ENCODE peak calls at places on chromosomes 3 and 15, in eight cellular contexts. Z, T, A, S, Y, D, K and J are unnamed samples. For H3K27me3 and H3K4me1, the result is how much of the 10 kb centered on the place peaks cover.

GRCh38 chr15:101664303-101664913 is 12.2 kb upstream of the TM2D3 start:
- DNase-seq in Z (peak), K (no peak), Y (no peak), S (no peak), A (no peak), D (no peak), T (peak), J (peak)

GRCh38 chr15:88681610-88682221 is 42.9 kb downstream of the ISG20 start:
- DNase-seq in Z (no peak), T (no peak), D (no peak), Y (no peak), K (no peak), A (peak), S (no peak), J (no peak)

GRCh38 chr3:158771018-158771350 is 30.9 kb upstream of the MFSD1 start:
- DNase-seq in Z (no peak), T (no peak), Y (no peak), K (no peak), A (no peak), S (no peak), D (no peak), J (no peak)

GRCh38 chr3:47314056-47314764 is 31.5 kb downstream of the KLHL18 start:
- DNase-seq in Y (no peak), Z (no peak), D (no peak), S (no peak), K (no peak), T (no peak), A (no peak), J (no peak)

GRCh38 chr15:98778263-98778959 is 130.1 kb downstream of the IGF1R start:
- DNase-seq in D (no peak), K (no peak), A (no peak), Z (no peak), Y (no peak), T (no peak), S (no peak), J (no peak)

GRCh38 chr3:23079976-23080375 is 123.2 kb upstream of the UBE2E2 start:
- DNase-seq in A (no peak), T (no peak), S (peak), Y (no peak), D (no peak), K (peak), Z (peak), J (peak)

GRCh38 chr3:79258479-79258878 is 509.3 kb downstream of the ROBO1 start:
- DNase-seq in S (no peak), A (no peak), Z (no peak), T (no peak), K (no peak), Y (no peak), D (no peak), J (no peak)

GRCh38 chr3:113634782-113635474 is 61.5 kb downstream of the USF3 start:
- DNase-seq in A (no peak), D (no peak), S (no peak), K (no peak), Z (no peak), T (no peak), Y (no peak), J (no peak)

GRCh38 chr3:149592758-149593240 is 65.0 kb downstream of the WWTR1 start:
- DNase-seq in T (no peak), Y (peak), S (no peak), A (peak), Z (no peak), D (no peak), K (no peak), J (no peak)

GRCh38 chr3:149368201-149368849 is 9.1 kb downstream of the TM4SF1 start:
- DNase-seq in D (no peak), Z (no peak), T (no peak), S (peak), A (no peak), Y (no peak), K (no peak), J (no peak)

DNA sequence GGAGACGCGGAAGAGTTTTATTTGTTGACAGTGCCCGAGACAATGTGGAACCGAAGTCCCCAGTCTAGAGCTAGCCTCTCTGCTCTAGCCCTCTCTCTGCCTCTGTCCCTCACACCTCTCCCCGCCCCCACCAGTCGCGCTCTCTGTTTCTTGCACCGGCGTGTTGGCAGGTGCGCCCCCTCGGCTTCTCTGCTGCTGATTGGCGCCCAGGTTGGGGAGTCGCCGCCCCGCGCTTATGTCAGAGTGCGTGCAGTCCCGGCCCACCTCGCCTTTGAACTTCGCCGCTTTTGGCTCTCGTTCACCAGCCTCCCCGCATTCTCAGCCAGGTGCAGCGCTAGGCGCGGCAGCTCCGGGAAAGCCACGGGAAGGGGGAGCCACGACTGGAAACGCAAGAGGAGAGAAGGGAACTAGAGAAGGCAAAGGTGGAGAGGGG is at the start of gene SOX14:
- DNase-seq in D (no peak), Y (no peak), A (no peak), K (peak), Z (peak), S (peak), T (peak), J (no peak)
- H3K27me3 ChIP-seq in D (under half), Y (half or more), A (under half), K (half or more), Z (half or more), S (half or more), T (half or more), J (half or more)

DNA sequence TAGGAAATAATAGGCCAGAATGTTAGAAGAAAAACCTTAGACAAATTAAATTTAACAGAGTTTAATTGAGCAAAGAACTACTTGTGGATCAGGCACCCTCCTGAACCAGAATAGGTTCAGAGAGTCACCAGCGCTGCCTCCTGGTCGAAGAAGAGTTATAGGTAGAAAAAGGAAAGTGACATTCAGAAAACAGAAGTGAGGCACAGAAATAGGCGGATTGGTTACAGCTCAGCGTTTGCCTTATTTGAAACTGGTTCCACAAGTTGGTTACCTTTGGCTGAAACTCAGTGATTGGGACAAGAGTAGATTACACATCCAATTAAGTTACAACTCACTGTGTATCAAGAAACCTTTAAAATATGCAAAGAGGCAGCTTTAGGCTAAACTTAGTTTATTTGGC is 4.4 kb downstream of the AADAC start:
- DNase-seq in K (no peak), Z (peak), Y (no peak), D (no peak), A (no peak), S (no peak), T (no peak), J (no peak)
- H3K4me1 ChIP-seq in K (under half), Z (under half), Y (under half), D (under half), A (under half), S (under half), T (under half), J (under half)

DNA sequence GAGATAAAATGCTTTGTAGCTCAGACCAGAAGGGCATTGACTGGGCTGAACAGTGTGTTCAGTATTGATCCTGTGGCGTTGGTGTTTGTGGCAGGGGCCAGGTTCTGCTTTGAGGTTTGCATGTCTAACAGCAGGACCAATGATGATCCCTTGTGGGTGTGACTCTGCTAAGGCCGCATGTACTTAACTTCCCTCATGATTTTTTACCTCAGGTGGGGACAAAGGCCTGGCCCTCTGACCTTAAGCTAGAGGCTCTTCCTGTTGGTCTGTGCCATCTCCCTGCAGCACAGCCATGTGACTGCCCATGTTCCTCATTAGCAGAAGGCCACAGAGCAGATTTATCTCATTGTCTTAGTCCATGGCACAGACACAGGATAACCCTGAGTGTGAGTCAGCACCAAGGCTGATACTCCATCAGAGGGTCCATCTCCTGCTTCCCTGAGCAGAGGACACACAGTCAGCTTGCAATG is 34.3 kb upstream of the BSN start:
- DNase-seq in A (no peak), Y (no peak), T (no peak), K (no peak), S (no peak), Z (no peak), D (no peak), J (no peak)
- H3K4me3 ChIP-seq in A (no peak), Y (no peak), T (no peak), K (no peak), S (no peak), Z (no peak), D (no peak), J (no peak)

GRCh38 chr3:46214751-46215352 is 6.7 kb upstream of the CCR1 start:
- DNase-seq in T (peak), S (no peak), D (no peak), A (no peak), Z (peak), K (no peak), Y (no peak), J (peak)
- H3K27me3 ChIP-seq in T (under half), S (under half), D (under half), A (under half), Z (under half), K (under half), Y (under half), J (under half)

GRCh38 chr3:102360211-102360610 is 74.6 kb upstream of the ZPLD1 start:
- DNase-seq in Z (no peak), T (no peak), D (no peak), A (no peak), S (no peak), Y (no peak), K (no peak), J (no peak)

GRCh38 chr3:102353804-102354203 is 81.0 kb upstream of the ZPLD1 start:
- DNase-seq in D (no peak), S (no peak), K (no peak), Z (peak), T (no peak), Y (no peak), A (no peak), J (no peak)

GRCh38 chr3:102354818-102355515 is 79.8 kb upstream of the ZPLD1 start:
- DNase-seq in K (no peak), Z (peak), Y (no peak), S (no peak), D (no peak), T (no peak), A (no peak), J (peak)

GRCh38 chr3:102353148-102353547 is 81.7 kb upstream of the ZPLD1 start:
- DNase-seq in T (no peak), S (no peak), K (no peak), Y (peak), Z (no peak), A (no peak), D (no peak), J (no peak)

GRCh38 chr3:102356506-102356905 is 78.3 kb upstream of the ZPLD1 start:
- DNase-seq in Z (peak), D (no peak), A (no peak), Y (no peak), K (no peak), S (no peak), T (no peak), J (no peak)
- H3K4me1 ChIP-seq in Z (under half), D (under half), A (under half), Y (under half), K (under half), S (under half), T (under half), J (under half)

DNA sequence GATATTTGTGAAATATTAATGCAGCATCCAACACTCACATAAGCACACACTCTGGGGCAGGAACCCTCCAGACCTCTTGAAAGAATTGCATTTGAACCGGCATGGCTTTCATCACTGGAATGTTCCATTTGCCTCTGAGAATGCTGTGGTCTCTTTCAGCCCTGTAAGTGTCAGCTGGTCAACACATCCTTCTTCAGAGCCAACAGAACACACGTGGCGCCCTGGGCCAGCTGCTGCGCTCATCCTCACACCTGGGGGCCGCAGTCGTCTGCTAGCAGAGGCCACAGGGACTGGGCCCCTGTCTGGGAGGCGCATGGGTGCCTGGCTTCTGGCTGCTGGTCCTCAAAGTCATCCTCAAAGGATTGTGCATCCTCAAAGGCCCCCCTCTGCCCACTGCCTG is 71.4 kb upstream of the HERC1 start:
- DNase-seq in Y (no peak), T (no peak), A (peak), S (no peak), D (no peak), Z (no peak), K (no peak), J (no peak)
- H3K4me3 ChIP-seq in Y (no peak), T (no peak), A (no peak), S (no peak), D (no peak), Z (no peak), K (no peak), J (no peak)

GRCh38 chr15:68431792-68432401 is at the start of gene ITGA11:
- DNase-seq in K (peak), Z (peak), T (peak), S (peak), Y (peak), A (peak), D (peak), J (peak)
- H3K27me3 ChIP-seq in K (half or more), Z (under half), T (half or more), S (under half), Y (half or more), A (under half), D (under half), J (half or more)

GRCh38 chr3:37985637-37986320 is 4.8 kb upstream of the VILL start:
- DNase-seq in Y (peak), D (peak), S (peak), K (peak), A (no peak), Z (no peak), T (no peak), J (no peak)
- H3K4me1 ChIP-seq in Y (under half), D (under half), S (under half), K (under half), A (under half), Z (under half), T (under half), J (under half)

DNA sequence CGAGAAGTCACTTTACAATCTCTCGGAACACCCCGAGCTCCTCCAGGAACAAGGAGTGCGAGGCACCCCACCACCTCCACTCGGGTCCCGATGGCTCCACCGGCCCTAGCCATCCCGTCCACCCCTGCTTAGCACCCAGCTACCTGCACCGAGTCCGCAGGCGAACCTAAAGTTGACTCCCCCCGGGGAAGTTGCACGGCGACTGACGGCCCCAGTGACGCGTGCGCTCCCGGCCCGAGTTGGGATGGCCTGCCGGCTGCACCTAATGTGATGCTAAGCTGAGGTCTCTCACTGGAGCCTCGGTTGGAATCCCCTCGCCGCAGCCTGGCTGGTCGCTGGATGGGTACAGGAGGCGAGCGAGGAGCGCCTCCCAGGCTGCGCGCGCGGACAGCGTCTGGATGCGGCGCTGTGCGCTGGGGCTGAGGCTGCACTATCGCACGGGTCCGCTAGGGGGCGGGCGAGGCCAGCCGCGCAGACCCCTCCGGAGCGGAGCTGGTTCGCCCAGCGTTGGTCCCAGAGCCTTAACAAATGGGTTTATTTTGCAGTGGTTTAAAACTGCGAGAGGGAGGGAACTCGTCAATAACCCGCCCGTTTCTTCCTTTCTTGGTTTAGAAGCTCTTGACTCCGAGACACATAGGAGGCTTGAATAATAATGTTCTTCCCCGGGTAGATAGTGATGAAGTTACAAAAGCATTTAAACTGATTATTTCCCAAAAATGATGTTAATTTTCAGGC is at the start of gene OXTR:
- DNase-seq in T (peak), Y (peak), Z (peak), A (peak), D (peak), K (peak), S (peak), J (peak)
- H3K4me3 ChIP-seq in T (peak), Y (peak), Z (peak), A (no peak), D (peak), K (no peak), S (peak), J (peak)